ENCODE peak calls at places on chromosomes 2 and 18, in eight cellular contexts. E, S, T, A, Q, X, O and K are unnamed samples.
A peak's percentile ranks its signal among the peaks of the same experiment; 100 is the strongest.

GRCh38 chr2:111919794-111920608 is 21.6 kb downstream of the MERTK start:
- DNase-seq in E (no peak), S (peak; percentile 61), T (no peak), A (peak; percentile 80), Q (peak; percentile 86), X (no peak), O (no peak), K (no peak)

GRCh38 chr18:79644006-79644665 is 35.5 kb upstream of the CTDP1 start:
- DNase-seq in E (peak; percentile 46), S (no peak), T (peak; percentile 35), A (peak; percentile 65), Q (peak; percentile 57), X (no peak), O (peak; percentile 63), K (no peak)

GRCh38 chr2:20917724-20918572 is 95.0 kb upstream of the LDAH start:
- DNase-seq in E (no peak), S (no peak), T (no peak), A (no peak), Q (no peak), X (no peak), O (peak; percentile 16), K (no peak)

GRCh38 chr2:202479610-202480009 is 103.5 kb downstream of the BMPR2 start:
- DNase-seq in E (no peak), S (no peak), T (no peak), A (no peak), Q (no peak), X (no peak), O (no peak), K (no peak)

GRCh38 chr2:186822323-186822722 is 26.6 kb downstream of the ZSWIM2 start:
- DNase-seq in E (no peak), S (no peak), T (no peak), A (no peak), Q (no peak), X (no peak), O (no peak), K (no peak)

GRCh38 chr2:12500899-12501298 is 215.8 kb upstream of the TRIB2 start:
- DNase-seq in E (no peak), S (no peak), T (no peak), A (no peak), Q (no peak), X (no peak), O (no peak), K (no peak)

GRCh38 chr18:22563098-22563707 is 145.5 kb upstream of the CTAGE1 start:
- DNase-seq in E (peak; percentile 40), S (peak; percentile 61), T (peak; percentile 15), A (peak; percentile 76), Q (peak; percentile 49), X (no peak), O (peak; percentile 87), K (no peak)

GRCh38 chr2:11270891-11271290 is 73.5 kb downstream of the ROCK2 start:
- DNase-seq in E (no peak), S (peak; percentile 35), T (no peak), A (no peak), Q (no peak), X (no peak), O (peak; percentile 13), K (no peak)

GRCh38 chr2:197777823-197778407 is 7.2 kb downstream of the BOLL start:
- DNase-seq in E (no peak), S (no peak), T (no peak), A (no peak), Q (no peak), X (no peak), O (peak; percentile 65), K (no peak)

GRCh38 chr2:10584843-10585475 is 104.8 kb downstream of the NOL10 start:
- DNase-seq in E (no peak), S (peak; percentile 94), T (no peak), A (no peak), Q (no peak), X (no peak), O (peak; percentile 68), K (no peak)

GRCh38 chr2:112709703-112710102 is 11.1 kb upstream of the NT5DC4 start:
- DNase-seq in E (no peak), S (no peak), T (no peak), A (peak; percentile 30), Q (no peak), X (no peak), O (no peak), K (peak; percentile 43)

GRCh38 chr2:235908826-235909225 is 259.4 kb downstream of the GBX2 start:
- DNase-seq in E (no peak), S (no peak), T (peak; percentile 69), A (no peak), Q (no peak), X (no peak), O (no peak), K (no peak)

GRCh38 chr2:82124629-82125028 is 1820.1 kb upstream of the LRRTM1 start:
- DNase-seq in E (no peak), S (no peak), T (no peak), A (no peak), Q (no peak), X (no peak), O (peak; percentile 52), K (no peak)

GRCh38 chr2:70516596-70516995 is 37.0 kb downstream of the TGFA start:
- DNase-seq in E (no peak), S (no peak), T (peak; percentile 31), A (peak; percentile 62), Q (no peak), X (no peak), O (peak; percentile 53), K (no peak)

GRCh38 chr2:190791347-190791982 is 89.2 kb upstream of the GLS start:
- DNase-seq in E (peak; percentile 28), S (peak; percentile 89), T (no peak), A (peak; percentile 59), Q (no peak), X (no peak), O (peak; percentile 54), K (no peak)

GRCh38 chr2:177484396-177484795 is 91.8 kb downstream of the AGPS start:
- DNase-seq in E (no peak), S (no peak), T (no peak), A (no peak), Q (no peak), X (no peak), O (no peak), K (no peak)

GRCh38 chr2:182715121-182715895 is 749 bp upstream of the DNAJC10 start:
- DNase-seq in E (no peak), S (peak; percentile 29), T (no peak), A (no peak), Q (no peak), X (no peak), O (no peak), K (no peak)

GRCh38 chr2:10770956-10771750 is 41.4 kb downstream of the PDIA6 start:
- DNase-seq in E (no peak), S (no peak), T (no peak), A (no peak), Q (no peak), X (no peak), O (no peak), K (no peak)

GRCh38 chr2:241820625-241821384 is 11.8 kb downstream of the NEU4 start:
- DNase-seq in E (no peak), S (no peak), T (no peak), A (no peak), Q (no peak), X (peak; percentile 65), O (no peak), K (no peak)

GRCh38 chr2:104919127-104919526 is 65.2 kb downstream of the POU3F3 start:
- DNase-seq in E (no peak), S (no peak), T (no peak), A (no peak), Q (peak; percentile 29), X (no peak), O (peak; percentile 66), K (no peak)

GRCh38 chr2:25832897-25833296 is 45.4 kb downstream of the ASXL2 start:
- DNase-seq in E (no peak), S (no peak), T (no peak), A (no peak), Q (no peak), X (no peak), O (no peak), K (no peak)
- TF ChIP-seq CTCF in E (no peak), S (no peak), T (no peak), A (no peak), Q (no peak), X (no peak), O (no peak), K (no peak)

DNA sequence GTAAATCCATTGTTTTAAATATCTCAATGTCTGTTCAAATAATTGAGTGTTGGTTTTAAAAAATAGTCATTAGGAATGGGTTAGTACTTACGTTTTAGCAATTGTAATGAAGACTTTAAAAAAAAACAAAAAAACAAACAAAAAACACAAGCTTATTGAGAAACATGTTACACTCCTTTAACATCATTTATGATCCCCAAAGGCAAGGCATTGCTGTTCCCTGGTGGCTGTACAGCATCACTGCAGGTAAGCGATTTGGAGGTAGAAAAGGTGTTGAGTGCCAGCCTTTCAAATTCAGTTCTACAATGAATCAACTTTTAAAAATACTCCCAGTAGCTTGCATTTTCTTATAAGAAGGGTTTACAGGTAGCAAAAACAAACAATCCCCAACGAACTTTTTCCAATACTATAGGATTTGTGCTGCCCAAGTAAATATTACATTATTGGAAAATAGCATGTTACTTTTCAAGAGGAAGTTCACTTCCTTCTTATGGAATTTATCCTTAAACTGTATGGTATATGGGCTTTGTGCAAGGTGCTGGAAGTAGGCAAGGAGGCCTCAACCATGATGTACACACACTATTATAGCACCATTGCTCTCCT is 27.5 kb downstream of the CNRIP1 start:
- DNase-seq in E (no peak), S (no peak), T (peak; percentile 22), A (no peak), Q (peak; percentile 30), X (no peak), O (peak; percentile 59), K (no peak)
- TF ChIP-seq CTCF in E (peak; percentile 36), S (peak; percentile 77), T (peak; percentile 91), A (peak; percentile 56), Q (peak; percentile 72), X (no peak), O (peak; percentile 84), K (peak; percentile 77)

DNA sequence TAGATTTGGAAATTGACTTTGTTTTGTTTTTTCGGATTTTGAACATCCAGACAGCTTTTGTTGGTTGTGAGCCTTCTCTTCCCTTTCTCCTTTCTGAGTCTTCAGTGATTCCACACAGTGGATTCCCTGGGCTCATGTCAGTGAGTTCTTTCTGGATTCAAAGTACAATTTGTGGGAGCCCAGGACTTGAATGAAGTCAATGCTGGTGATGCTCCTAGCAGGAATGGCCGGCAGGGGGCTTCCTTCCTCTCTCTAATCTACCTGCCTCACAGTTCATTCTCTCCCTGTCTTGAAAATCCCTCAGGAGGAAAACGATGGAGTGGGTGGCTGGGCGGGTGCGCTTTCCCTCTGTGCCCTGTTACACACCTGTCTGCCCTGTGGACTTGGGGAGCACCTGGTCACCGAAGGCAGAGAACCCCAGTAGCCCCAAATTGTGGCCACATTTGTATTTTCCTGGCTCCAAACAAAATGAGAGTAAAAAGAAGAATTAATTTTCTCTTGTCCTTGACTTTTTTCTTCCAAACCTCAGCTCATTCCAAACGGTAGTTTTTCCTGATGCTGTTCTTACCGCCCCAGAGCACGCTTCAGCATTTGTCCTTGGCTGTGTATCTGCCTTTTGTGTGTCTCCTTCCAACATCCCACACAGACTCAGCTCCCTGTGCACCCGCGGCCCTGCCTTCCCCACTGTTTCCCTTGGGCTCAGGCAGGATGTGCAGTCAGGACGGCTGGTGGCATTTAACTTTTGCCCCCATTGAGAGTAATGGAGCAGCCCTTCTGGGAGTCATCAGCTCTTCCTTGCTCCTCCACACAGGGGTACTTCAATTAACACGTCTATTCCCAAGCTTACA is 86.6 kb downstream of the MARCO start:
- DNase-seq in E (no peak), S (no peak), T (no peak), A (peak; percentile 63), Q (no peak), X (no peak), O (peak; percentile 65), K (no peak)
- TF ChIP-seq CTCF in E (no peak), S (peak; percentile 55), T (peak; percentile 66), A (peak; percentile 17), Q (peak; percentile 24), X (no peak), O (peak; percentile 37), K (peak; percentile 74)

GRCh38 chr2:226799211-226799975 is at the start of gene IRS1:
- DNase-seq in E (peak; percentile 36), S (no peak), T (no peak), A (peak; percentile 84), Q (peak; percentile 73), X (peak; percentile 83), O (peak; percentile 55), K (peak; percentile 84)
- TF ChIP-seq CTCF in E (peak; percentile 71), S (no peak), T (peak; percentile 44), A (no peak), Q (peak; percentile 74), X (no peak), O (peak; percentile 35), K (peak; percentile 72)